ENCODE peak calls at places on chromosome 16, in six cellular contexts. H is mesendoderm, Y is neuronal stem cell, F is hepatocyte, J is osteoblast, P is prostate gland. Q is an unnamed sample.

GRCh38 chr16:3677994-3678393 is 23.5 kb downstream of the DNASE1 start:
- DNase-seq in Y (no peak), H (no peak), P (no peak), F (no peak), J (peak; percentile 73), Q (no peak)

GRCh38 chr16:15888072-15888976 is at the start of gene CEP20:
- DNase-seq in J (peak; percentile 99), P (peak; percentile 99), F (peak; percentile 100), H (peak; percentile 99), Y (peak; percentile 98), Q (peak; percentile 99)

GRCh38 chr16:24721830-24722238 is 7.6 kb upstream of the TNRC6A start:
- DNase-seq in Y (no peak), F (no peak), P (no peak), J (no peak), H (no peak), Q (no peak)

GRCh38 chr16:7344806-7345416 is 12.3 kb downstream of the RBFOX1 start:
- DNase-seq in F (no peak), P (no peak), Y (no peak), H (no peak), J (no peak), Q (no peak)

GRCh38 chr16:64983983-64984382 is 137.9 kb downstream of the CDH11 start:
- DNase-seq in P (no peak), J (peak; percentile 73), H (peak; percentile 85), Y (peak; percentile 30), F (peak; percentile 81), Q (peak; percentile 44)

GRCh38 chr16:14309906-14310305 is 238.8 kb downstream of the MRTFB start:
- DNase-seq in H (peak; percentile 71), F (no peak), Y (no peak), J (peak; percentile 92), P (no peak), Q (no peak)

GRCh38 chr16:84559311-84559932 is 55.0 kb upstream of the MEAK7 start:
- DNase-seq in P (no peak), F (no peak), H (no peak), J (no peak), Y (no peak), Q (peak; percentile 76)

GRCh38 chr16:49833055-49833454 is 22.9 kb downstream of the ZNF423 start:
- DNase-seq in H (no peak), J (peak; percentile 94), P (no peak), Y (no peak), F (peak; percentile 71), Q (peak; percentile 67)

GRCh38 chr16:50622643-50623369 is 58.3 kb downstream of the SNX20 start:
- DNase-seq in J (no peak), F (no peak), Y (no peak), P (no peak), H (no peak), Q (no peak)

GRCh38 chr16:19323596-19323995 is 38.1 kb downstream of the CLEC19A start:
- DNase-seq in F (no peak), J (no peak), P (no peak), Y (no peak), H (no peak), Q (no peak)

GRCh38 chr16:76293980-76294690 is 16.9 kb downstream of the CNTNAP4 start:
- DNase-seq in P (no peak), J (no peak), H (no peak), F (no peak), Y (no peak), Q (no peak)

GRCh38 chr16:49698416-49698815 is 157.5 kb downstream of the ZNF423 start:
- DNase-seq in H (peak; percentile 74), J (peak; percentile 39), F (no peak), Y (no peak), P (no peak), Q (no peak)

GRCh38 chr16:70809392-70810060 is 8.6 kb upstream of the VAC14 start:
- DNase-seq in P (no peak), J (no peak), H (no peak), Y (no peak), F (no peak), Q (no peak)

GRCh38 chr16:14284930-14285541 is 213.9 kb downstream of the MRTFB start:
- DNase-seq in H (peak; percentile 82), J (peak; percentile 90), F (peak; percentile 77), Y (no peak), P (no peak), Q (peak; percentile 61)

GRCh38 chr16:8620535-8620934 is 963 bp upstream of the METTL22 start:
- DNase-seq in P (no peak), H (no peak), J (no peak), Y (no peak), F (no peak), Q (no peak)

GRCh38 chr16:12319464-12320030 is 343.0 kb downstream of the SNX29 start:
- DNase-seq in H (peak; percentile 51), Y (no peak), F (no peak), P (no peak), J (no peak), Q (no peak)

GRCh38 chr16:3004781-3005284 is 7.9 kb upstream of the CLDN9 start:
- DNase-seq in Y (no peak), P (no peak), F (peak; percentile 59), H (peak; percentile 71), J (no peak), Q (peak; percentile 80)

GRCh38 chr16:50563989-50564388 is 15.8 kb downstream of the NKD1 start:
- DNase-seq in H (no peak), F (no peak), J (no peak), P (no peak), Y (no peak), Q (no peak)

GRCh38 chr16:4362476-4363250 is 9.0 kb upstream of the VASN start:
- DNase-seq in Y (no peak), H (no peak), P (no peak), F (no peak), J (no peak), Q (no peak)

GRCh38 chr16:84720180-84720579 is 20.4 kb downstream of the USP10 start:
- DNase-seq in F (peak; percentile 48), H (no peak), J (peak; percentile 58), Y (no peak), P (no peak), Q (no peak)

GRCh38 chr16:972316-973002 is 1.7 kb upstream of the LMF1 start:
- DNase-seq in H (no peak), F (no peak), Y (no peak), J (peak; percentile 81), P (no peak), Q (no peak)

GRCh38 chr16:970379-970765 is 412 bp downstream of the LMF1 start:
- DNase-seq in P (no peak), F (no peak), Y (peak; percentile 36), H (no peak), J (peak; percentile 94), Q (peak; percentile 91)

GRCh38 chr16:971981-972315 is 1.2 kb upstream of the LMF1 start:
- DNase-seq in H (no peak), J (peak; percentile 48), F (no peak), P (no peak), Y (no peak), Q (no peak)

GRCh38 chr16:970766-971581 is at the start of gene LMF1:
- DNase-seq in J (peak; percentile 100), P (peak; percentile 93), H (peak; percentile 92), Y (peak; percentile 89), F (peak; percentile 96), Q (peak; percentile 99)

GRCh38 chr16:971582-971905 is 760 bp upstream of the LMF1 start:
- DNase-seq in H (no peak), J (peak; percentile 57), P (no peak), Y (no peak), F (no peak), Q (no peak)
- H3K36me3 ChIP-seq in H (no peaks in the 10 kb centered on the region), J (no peaks in the 10 kb centered on the region), P (no peaks in the 10 kb centered on the region), Y (peaks cover 4% of the 10 kb centered on the region), F (no peaks in the 10 kb centered on the region), Q (no peaks in the 10 kb centered on the region)

GRCh38 chr16:82625066-82625968 is 1.5 kb upstream of the CDH13 start:
- DNase-seq in P (no peak), Y (no peak), J (peak; percentile 58), H (no peak), F (no peak), Q (no peak)

GRCh38 chr16:82630219-82630618 is 3.5 kb downstream of the CDH13 start:
- DNase-seq in Y (no peak), F (no peak), J (peak; percentile 90), P (no peak), H (no peak), Q (no peak)

GRCh38 chr16:82628741-82629140 is 2.0 kb downstream of the CDH13 start:
- DNase-seq in P (no peak), F (no peak), J (peak; percentile 87), Y (no peak), H (no peak), Q (no peak)

GRCh38 chr16:82629441-82630027 is 2.8 kb downstream of the CDH13 start:
- DNase-seq in P (peak; percentile 36), Y (no peak), F (no peak), J (peak; percentile 92), H (peak; percentile 93), Q (no peak)

GRCh38 chr16:82627811-82628339 is 1.1 kb downstream of the CDH13 start:
- DNase-seq in J (peak; percentile 91), Y (no peak), P (peak; percentile 52), F (no peak), H (no peak), Q (peak; percentile 77)
- H3K36me3 ChIP-seq in J (no peaks in the 10 kb centered on the region), Y (no peaks in the 10 kb centered on the region), P (no peaks in the 10 kb centered on the region), F (no peaks in the 10 kb centered on the region), H (no peaks in the 10 kb centered on the region), Q (no peaks in the 10 kb centered on the region)

GRCh38 chr16:88710556-88710955 is 4.3 kb downstream of the CTU2 start:
- DNase-seq in H (no peak), J (no peak), Y (no peak), P (no peak), F (no peak), Q (no peak)

GRCh38 chr16:88713568-88714419 is 7.5 kb downstream of the CTU2 start:
- DNase-seq in J (peak; percentile 96), H (no peak), Y (no peak), F (no peak), P (no peak), Q (no peak)

GRCh38 chr16:88713054-88713453 is 6.8 kb downstream of the CTU2 start:
- DNase-seq in F (no peak), P (no peak), J (no peak), H (no peak), Y (no peak), Q (peak; percentile 85)

GRCh38 chr16:88711750-88712340 is 5.5 kb downstream of the CTU2 start:
- DNase-seq in H (no peak), P (no peak), F (no peak), Y (no peak), J (no peak), Q (peak; percentile 83)

GRCh38 chr16:88712362-88712979 is 6.2 kb downstream of the CTU2 start:
- DNase-seq in Y (no peak), F (no peak), H (no peak), P (no peak), J (no peak), Q (no peak)
- H3K36me3 ChIP-seq in Y (peaks cover 14% of the 10 kb centered on the region), F (no peaks in the 10 kb centered on the region), H (peaks cover 3% of the 10 kb centered on the region), P (peaks cover 30% of the 10 kb centered on the region), J (peaks cover 47% of the 10 kb centered on the region), Q (peaks cover 3% of the 10 kb centered on the region)

DNA sequence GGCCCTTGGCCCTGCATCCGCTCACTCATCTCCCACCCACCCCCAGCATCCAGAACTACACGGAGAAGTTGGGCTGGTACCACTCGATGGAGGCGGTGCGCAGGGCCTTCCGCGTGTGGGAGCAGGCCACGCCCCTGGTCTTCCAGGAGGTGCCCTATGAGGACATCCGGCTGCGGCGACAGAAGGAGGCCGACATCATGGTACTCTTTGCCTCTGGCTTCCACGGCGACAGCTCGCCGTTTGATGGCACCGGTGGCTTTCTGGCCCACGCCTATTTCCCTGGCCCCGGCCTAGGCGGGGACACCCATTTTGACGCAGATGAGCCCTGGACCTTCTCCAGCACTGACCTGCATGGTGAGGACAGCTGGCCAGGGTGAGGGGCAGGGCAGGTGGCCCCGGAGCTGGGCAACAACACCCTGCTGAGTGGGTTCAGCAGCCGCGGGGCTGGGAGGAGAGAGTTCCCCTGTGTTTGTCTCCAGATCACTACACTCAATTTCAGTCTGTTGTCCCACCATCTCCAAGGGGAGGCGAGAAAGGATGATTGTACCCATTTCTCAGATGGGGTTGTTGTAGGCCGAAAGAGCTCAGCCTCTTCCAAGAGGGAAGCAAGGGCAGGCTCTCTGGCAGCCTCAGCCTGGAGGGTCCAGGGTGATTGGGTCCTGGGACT is 14.4 kb downstream of the MMP15 start:
- DNase-seq in F (no peak), P (no peak), J (peak; percentile 82), H (no peak), Y (no peak), Q (peak; percentile 40)
- H3K36me3 ChIP-seq in F (no peaks in the 10 kb centered on the region), P (no peaks in the 10 kb centered on the region), J (no peaks in the 10 kb centered on the region), H (peaks cover 13% of the 10 kb centered on the region), Y (peaks cover 19% of the 10 kb centered on the region), Q (peaks cover 30% of the 10 kb centered on the region)

Q was measured in H7.